ENCODE peak calls at places on chromosomes 13 and 19, in four cellular contexts. E, U, I and Q are unnamed samples.

GRCh38 chr19:37738371-37738770 is 18.8 kb upstream of the ZNF607 start:
- DNase-seq in I (no peak), U (no peak), E (no peak), Q (no peak)

GRCh38 chr13:34411881-34412280 is 530.2 kb upstream of the NBEA start:
- DNase-seq in U (no peak), I (no peak), E (no peak), Q (no peak)

GRCh38 chr19:49492573-49493411 is 3.4 kb upstream of the RPS11 start:
- DNase-seq in U (no peak), I (no peak), E (no peak), Q (no peak)

GRCh38 chr19:35495107-35496064 is 5.1 kb upstream of the KRTDAP start:
- DNase-seq in I (peak), U (peak), E (peak), Q (peak)

GRCh38 chr19:35585844-35586243 is at the start of gene PMIS2:
- DNase-seq in E (no peak), I (no peak), U (no peak), Q (no peak)

GRCh38 chr19:54096642-54097106 is 3.9 kb downstream of the OSCAR start:
- DNase-seq in I (no peak), E (no peak), U (no peak), Q (no peak)

GRCh38 chr13:78621086-78621485 is 17.7 kb upstream of the POU4F1 start:
- DNase-seq in U (no peak), E (no peak), I (no peak), Q (no peak)

GRCh38 chr19:14614099-14614412 is 31.2 kb downstream of the CLEC17A start:
- DNase-seq in E (no peak), U (no peak), I (peak), Q (no peak)

GRCh38 chr13:108525867-108526266 is 103.5 kb upstream of the MYO16 start:
- DNase-seq in I (no peak), U (no peak), E (no peak), Q (no peak)

GRCh38 chr13:26946675-26947342 is 186.2 kb upstream of the GPR12 start:
- DNase-seq in E (no peak), U (no peak), I (peak), Q (peak)